ENCODE peak calls at places on chromosomes 2 and 18, in five cellular contexts. A, Q, K, I and R are unnamed samples.

GRCh38 chr2:23410596-23410995 is 25.6 kb downstream of the KLHL29 start:
- DNase-seq in I (no peak), K (no peak), Q (no peak), A (no peak), R (no peak)

GRCh38 chr2:34570266-34570872 is 971.3 kb upstream of the FAM98A start:
- DNase-seq in Q (peak), I (no peak), A (no peak), K (peak), R (peak)

GRCh38 chr2:81148323-81148722 is 843.8 kb upstream of the LRRTM1 start:
- DNase-seq in A (no peak), Q (no peak), I (no peak), K (no peak), R (no peak)

GRCh38 chr2:26043862-26044736 is 10.2 kb downstream of the RAB10 start:
- DNase-seq in Q (no peak), K (peak), A (no peak), I (no peak), R (no peak)

GRCh38 chr2:172877826-172878225 is 142.2 kb downstream of the RAPGEF4 start:
- DNase-seq in I (no peak), K (peak), A (no peak), Q (no peak), R (no peak)

GRCh38 chr2:168490015-168490874 is 34.2 kb downstream of the CERS6 start:
- DNase-seq in Q (peak), A (no peak), K (peak), I (no peak), R (no peak)

GRCh38 chr18:42052137-42052708 is 97.2 kb downstream of the PIK3C3 start:
- DNase-seq in K (no peak), I (no peak), Q (peak), A (no peak), R (no peak)

GRCh38 chr2:238286551-238286950 is 1.9 kb downstream of the PER2 start:
- DNase-seq in K (peak), Q (no peak), A (peak), I (no peak), R (peak)

GRCh38 chr2:66813976-66814375 is 379.1 kb downstream of the MEIS1 start:
- DNase-seq in Q (no peak), K (no peak), I (no peak), A (no peak), R (no peak)

GRCh38 chr2:47078541-47079482 is 76.3 kb downstream of the STPG4 start:
- DNase-seq in Q (peak), A (peak), K (no peak), I (no peak), R (no peak)

GRCh38 chr18:27863780-27864430 is 313.0 kb downstream of the CDH2 start:
- DNase-seq in Q (no peak), A (no peak), K (no peak), I (no peak), R (no peak)

GRCh38 chr2:84495539-84496146 is 20.7 kb upstream of the DNAH6 start:
- DNase-seq in K (peak), I (no peak), A (no peak), Q (peak), R (no peak)

GRCh38 chr2:237424544-237424943 is 10.6 kb upstream of the COL6A3 start:
- DNase-seq in A (no peak), Q (no peak), K (no peak), I (no peak), R (no peak)

GRCh38 chr2:182422864-182423263 is 4.0 kb downstream of the PDE1A start:
- DNase-seq in I (no peak), K (no peak), A (no peak), Q (no peak), R (no peak)

GRCh38 chr2:28674062-28674712 is 77.4 kb upstream of the PPP1CB start:
- DNase-seq in I (no peak), A (no peak), Q (no peak), K (no peak), R (no peak)

GRCh38 chr18:29191263-29191662 is 1014.3 kb upstream of the CDH2 start:
- DNase-seq in Q (peak), I (no peak), A (no peak), K (peak), R (no peak)

GRCh38 chr2:115161531-115162453 is 719.4 kb downstream of the DPP10 start:
- DNase-seq in Q (peak), K (no peak), I (no peak), A (no peak), R (no peak)

GRCh38 chr2:126041648-126042047 is 614.3 kb upstream of the GYPC start:
- DNase-seq in Q (no peak), I (no peak), A (no peak), K (no peak), R (no peak)

GRCh38 chr2:179239194-179239593 is 25.4 kb downstream of the SESTD1 start:
- DNase-seq in Q (no peak), A (no peak), I (no peak), K (peak), R (no peak)

GRCh38 chr2:52862801-52863200 is 904.8 kb upstream of the CHAC2 start:
- DNase-seq in Q (no peak), A (no peak), K (no peak), I (no peak), R (no peak)

GRCh38 chr18:22639026-22639463 is 221.3 kb upstream of the CTAGE1 start:
- DNase-seq in A (no peak), Q (no peak), I (peak), K (peak), R (no peak)

GRCh38 chr2:20620696-20621365 is 30.1 kb downstream of the HS1BP3 start:
- DNase-seq in A (peak), I (no peak), K (no peak), Q (no peak), R (no peak)

GRCh38 chr2:160635488-160635887 is 141.9 kb upstream of the RBMS1 start:
- DNase-seq in I (no peak), Q (no peak), K (no peak), A (no peak), R (no peak)

GRCh38 chr2:217887841-217888665 is 114.7 kb downstream of the TNS1 start:
- DNase-seq in K (no peak), I (no peak), Q (no peak), A (no peak), R (no peak)

GRCh38 chr2:45332567-45332966 is 278.5 kb downstream of the SRBD1 start:
- DNase-seq in K (no peak), Q (no peak), A (no peak), I (no peak), R (no peak)

GRCh38 chr18:10038268-10038667 is 124.5 kb downstream of the VAPA start:
- DNase-seq in Q (no peak), A (no peak), K (no peak), I (no peak), R (no peak)

GRCh38 chr18:75455249-75456183 is 28.0 kb upstream of the SMIM21 start:
- DNase-seq in A (peak), K (no peak), Q (peak), I (no peak), R (no peak)

GRCh38 chr2:164719996-164720941 is 99.0 kb upstream of the GRB14 start:
- DNase-seq in I (no peak), Q (no peak), K (peak), A (no peak), R (no peak)

GRCh38 chr2:191266201-191266600 is 21.0 kb downstream of the MYO1B start:
- DNase-seq in A (no peak), K (no peak), Q (no peak), I (no peak), R (no peak)
- H3K4me3 ChIP-seq in A (no peak), K (no peak), Q (no peak), I (peak), R (no peak)

GRCh38 chr18:35580748-35581534 is 599 bp upstream of the GALNT1 start:
- DNase-seq in K (peak), I (no peak), Q (peak), A (peak), R (no peak)
- H3K4me3 ChIP-seq in K (peak), I (peak), Q (peak), A (peak), R (peak)

GRCh38 chr2:77796397-77796796 is 274.2 kb upstream of the LRRTM4 start:
- DNase-seq in A (no peak), I (no peak), Q (no peak), K (no peak), R (no peak)
- H3K4me3 ChIP-seq in A (no peak), I (no peak), Q (no peak), K (no peak), R (no peak)

DNA sequence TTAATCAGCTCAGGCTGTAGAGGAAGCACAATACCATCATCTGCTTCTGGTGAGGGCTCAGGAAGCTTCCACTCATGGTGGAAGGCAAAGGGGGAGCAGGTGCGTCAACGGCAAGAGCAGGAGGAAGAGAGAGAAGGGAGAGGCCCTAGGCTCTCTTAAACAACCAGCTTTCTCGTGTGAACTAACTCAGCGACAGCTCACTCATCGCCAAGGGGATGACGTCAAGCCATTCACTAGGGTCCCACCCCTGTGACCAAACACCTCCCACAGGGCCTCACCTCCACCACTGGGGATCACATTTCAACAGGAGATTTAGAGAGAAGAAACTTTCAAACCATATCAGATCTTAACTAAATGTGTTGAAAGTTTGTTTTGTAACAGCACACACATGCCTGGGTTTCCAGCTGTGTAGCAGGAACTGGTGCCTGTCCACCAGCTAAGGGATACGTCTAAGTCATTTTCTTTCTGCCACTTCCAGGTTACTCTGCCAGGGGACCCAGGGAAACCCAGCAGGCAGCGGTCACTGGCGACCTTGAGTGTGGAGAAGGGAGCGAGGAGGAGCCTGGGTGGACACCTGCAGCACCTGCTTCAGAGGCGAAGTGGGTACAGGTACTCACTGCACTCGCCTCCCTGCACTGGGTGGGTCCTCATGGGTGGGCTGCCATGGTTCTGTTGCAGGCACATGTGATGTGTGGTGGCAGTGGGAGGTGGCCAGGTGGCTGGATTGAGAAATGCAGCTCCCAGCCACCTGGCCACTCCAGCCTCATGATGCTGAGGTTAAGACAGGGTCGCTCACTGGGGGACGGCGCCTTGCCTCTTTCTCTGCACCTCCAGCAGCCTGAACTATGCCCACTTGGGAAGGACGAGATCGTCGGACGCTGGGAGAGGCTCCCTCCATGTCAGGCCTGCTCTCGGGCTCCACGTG is 8.4 kb upstream of the GPC1 start:
- DNase-seq in K (peak), Q (no peak), I (no peak), A (peak), R (no peak)
- H3K4me3 ChIP-seq in K (no peak), Q (no peak), I (no peak), A (no peak), R (no peak)

DNA sequence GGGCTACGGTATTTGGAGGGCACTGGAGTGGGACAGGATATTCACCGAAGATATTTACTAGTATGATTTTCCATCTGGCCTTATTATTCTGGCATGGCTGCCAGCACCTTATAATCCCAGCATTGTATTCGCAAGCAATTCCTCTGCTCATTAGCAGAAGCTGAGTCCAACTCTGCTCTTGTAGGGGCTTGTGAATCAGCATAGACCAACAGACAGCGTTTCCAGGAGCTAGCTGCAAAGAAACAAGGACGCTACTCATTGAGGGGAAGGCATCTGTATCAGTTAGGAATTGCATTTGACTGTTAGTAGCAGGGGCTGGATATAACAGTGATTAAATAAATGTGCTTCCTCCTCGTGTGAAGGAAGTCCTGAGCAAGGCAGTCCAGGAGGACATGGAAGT is 214.3 kb downstream of the C1D start:
- DNase-seq in A (no peak), Q (no peak), K (no peak), I (no peak), R (no peak)
- H3K4me3 ChIP-seq in A (no peak), Q (no peak), K (no peak), I (no peak), R (no peak)

GRCh38 chr2:98140210-98140609 is 53.2 kb downstream of the VWA3B start:
- DNase-seq in A (peak), K (no peak), I (no peak), Q (no peak), R (no peak)
- H3K4me3 ChIP-seq in A (no peak), K (no peak), I (no peak), Q (no peak), R (no peak)